ENCODE peak calls at places on chromosomes 6 and 20, in nine cellular contexts. L is upper lobe of right lung, V is RWPE1, H is choroid plexus epithelial cell, F is coronary artery, M is cardiac muscle cell, T is foreskin fibroblast, P is WTC11, Y is endothelial cell. B is an unnamed sample.

GRCh38 chr20:63165538-63166422 is 50.2 kb downstream of the YTHDF1 start:
- DNase-seq in L (no peak), V (no peak), H (no peak), F (no peak), M (no peak), T (no peak), P (no peak), Y (no peak), B (peak)

GRCh38 chr6:150667977-150668716 is 68.5 kb downstream of the PLEKHG1 start:
- DNase-seq in L (peak), V (peak), H (peak), F (peak), M (peak), T (peak), P (no peak), Y (peak), B (no peak)

GRCh38 chr6:14612016-14612415 is 494.4 kb downstream of the CD83 start:
- DNase-seq in L (no peak), V (peak), H (no peak), F (no peak), M (peak), T (peak), P (no peak), Y (no peak), B (no peak)

GRCh38 chr20:57308451-57309410 is 20.9 kb upstream of the SPO11 start:
- DNase-seq in L (no peak), V (no peak), H (no peak), F (no peak), M (no peak), T (no peak), P (no peak), Y (no peak), B (no peak)

GRCh38 chr6:24334285-24334684 is 23.6 kb downstream of the DCDC2 start:
- DNase-seq in L (no peak), V (no peak), H (no peak), F (no peak), M (no peak), T (no peak), P (no peak), Y (no peak), B (no peak)

GRCh38 chr6:30612687-30613248 is 4.3 kb downstream of the PPP1R10 start:
- DNase-seq in L (no peak), V (no peak), H (peak), F (no peak), M (peak), T (peak), P (no peak), Y (no peak), B (no peak)

GRCh38 chr6:109124219-109124618 is 28.9 kb downstream of the CEP57L1 start:
- DNase-seq in L (no peak), V (no peak), H (no peak), F (no peak), M (no peak), T (no peak), P (no peak), Y (no peak), B (no peak)

GRCh38 chr6:16583151-16583762 is 178.0 kb downstream of the ATXN1 start:
- DNase-seq in L (no peak), V (no peak), H (no peak), F (no peak), M (no peak), T (no peak), P (no peak), Y (no peak), B (no peak)

GRCh38 chr20:33120934-33121333 is 41.5 kb downstream of the BPIFB4 start:
- DNase-seq in L (no peak), V (no peak), H (no peak), F (no peak), M (no peak), T (no peak), P (no peak), Y (no peak), B (no peak)

GRCh38 chr20:478010-478948 is 15.9 kb upstream of the TBC1D20 start:
- DNase-seq in L (no peak), V (no peak), H (peak), F (no peak), M (peak), T (peak), P (no peak), Y (no peak), B (no peak)

GRCh38 chr6:168152306-168152963 is 73.4 kb upstream of the FRMD1 start:
- DNase-seq in L (no peak), V (no peak), H (no peak), F (no peak), M (no peak), T (no peak), P (no peak), Y (no peak), B (no peak)

GRCh38 chr6:150157076-150157475 is 14.2 kb downstream of the PPP1R14C start:
- DNase-seq in L (no peak), V (no peak), H (no peak), F (no peak), M (no peak), T (no peak), P (no peak), Y (no peak), B (no peak)

GRCh38 chr6:15504581-15505350 is 158.1 kb downstream of the DTNBP1 start:
- DNase-seq in L (peak), V (peak), H (peak), F (no peak), M (peak), T (peak), P (no peak), Y (no peak), B (no peak)

GRCh38 chr6:52815167-52816092 is 11.8 kb upstream of the GSTA1 start:
- DNase-seq in L (peak), V (peak), H (peak), F (no peak), M (peak), T (peak), P (peak), Y (peak), B (peak)

GRCh38 chr6:21264288-21264818 is 329.2 kb upstream of the SOX4 start:
- DNase-seq in L (no peak), V (no peak), H (no peak), F (no peak), M (no peak), T (no peak), P (no peak), Y (no peak), B (no peak)

GRCh38 chr20:57860576-57860975 is 150.8 kb upstream of the PMEPA1 start:
- DNase-seq in L (no peak), V (no peak), H (no peak), F (peak), M (no peak), T (no peak), P (no peak), Y (no peak), B (no peak)

GRCh38 chr20:58503668-58504067 is 11.5 kb downstream of the APCDD1L start:
- DNase-seq in L (no peak), V (no peak), H (no peak), F (no peak), M (no peak), T (no peak), P (no peak), Y (no peak), B (no peak)

GRCh38 chr6:134727068-134727467 is 222.8 kb downstream of the ALDH8A1 start:
- DNase-seq in L (no peak), V (no peak), H (no peak), F (no peak), M (no peak), T (no peak), P (no peak), Y (no peak), B (no peak)

GRCh38 chr6:26484161-26484560 is 15.9 kb upstream of the BTN1A1 start:
- DNase-seq in L (no peak), V (no peak), H (no peak), F (no peak), M (no peak), T (no peak), P (no peak), Y (no peak), B (no peak)

GRCh38 chr20:17874271-17875105 is 94.1 kb downstream of the SNX5 start:
- DNase-seq in L (no peak), V (no peak), H (no peak), F (no peak), M (no peak), T (no peak), P (no peak), Y (no peak), B (no peak)

GRCh38 chr20:63735859-63736718 is at the start of gene LIME1:
- DNase-seq in L (peak), V (no peak), H (no peak), F (no peak), M (no peak), T (no peak), P (no peak), Y (no peak), B (peak)

GRCh38 chr20:24970743-24971142 is 21.7 kb downstream of the CST7 start:
- DNase-seq in L (peak), V (no peak), H (no peak), F (no peak), M (no peak), T (no peak), P (no peak), Y (no peak), B (no peak)

GRCh38 chr6:157813757-157814455 is 9.1 kb upstream of the SNX9 start:
- DNase-seq in L (no peak), V (no peak), H (peak), F (no peak), M (peak), T (peak), P (no peak), Y (no peak), B (no peak)

GRCh38 chr6:68741501-68742343 is 106.6 kb downstream of the ADGRB3 start:
- DNase-seq in L (no peak), V (no peak), H (no peak), F (no peak), M (no peak), T (no peak), P (no peak), Y (no peak), B (no peak)

GRCh38 chr20:59149678-59150504 is 13.7 kb upstream of the ZNF831 start:
- DNase-seq in L (no peak), V (no peak), H (no peak), F (no peak), M (no peak), T (no peak), P (no peak), Y (peak), B (no peak)

GRCh38 chr6:42104095-42104806 is 38.2 kb downstream of the C6orf132 start:
- DNase-seq in L (peak), V (no peak), H (peak), F (no peak), M (peak), T (peak), P (peak), Y (peak), B (peak)

GRCh38 chr6:56346958-56347357 is 99.6 kb upstream of the COL21A1 start:
- DNase-seq in L (no peak), V (no peak), H (no peak), F (no peak), M (no peak), T (no peak), P (peak), Y (no peak), B (no peak)

GRCh38 chr20:59571591-59572314 is 32.6 kb upstream of the PHACTR3 start:
- DNase-seq in L (peak), V (peak), H (peak), F (no peak), M (peak), T (peak), P (peak), Y (peak), B (peak)

GRCh38 chr6:27517928-27518787 is 45.3 kb upstream of the ZNF184 start:
- DNase-seq in L (no peak), V (no peak), H (no peak), F (no peak), M (no peak), T (no peak), P (no peak), Y (no peak), B (no peak)

GRCh38 chr6:166545156-166545555 is 41.3 kb downstream of the RAMACL start:
- DNase-seq in L (no peak), V (no peak), H (no peak), F (no peak), M (no peak), T (no peak), P (no peak), Y (no peak), B (no peak)

GRCh38 chr20:44576297-44576696 is 6.1 kb upstream of the PKIG start:
- DNase-seq in L (no peak), V (no peak), H (peak), F (no peak), M (peak), T (peak), P (no peak), Y (no peak), B (no peak)

GRCh38 chr6:75563032-75563431 is 38.6 kb upstream of the SENP6 start:
- DNase-seq in L (no peak), V (no peak), H (peak), F (no peak), M (peak), T (no peak), P (peak), Y (no peak), B (no peak)
- TF ChIP-seq CTCF in L (peak), V (peak), H (peak), F (no peak), M (peak), T (peak), P (peak), Y (peak), B (no peak)

GRCh38 chr6:107637316-107637715 is 147.4 kb downstream of the SOBP start:
- DNase-seq in L (no peak), V (no peak), H (no peak), F (no peak), M (no peak), T (no peak), P (no peak), Y (no peak), B (no peak)

GRCh38 chr6:107635058-107635515 is 145.2 kb downstream of the SOBP start:
- DNase-seq in L (no peak), V (no peak), H (no peak), F (no peak), M (no peak), T (no peak), P (no peak), Y (no peak), B (no peak)

GRCh38 chr6:107637914-107638313 is 148.0 kb downstream of the SOBP start:
- DNase-seq in L (no peak), V (no peak), H (no peak), F (no peak), M (no peak), T (no peak), P (no peak), Y (no peak), B (no peak)

GRCh38 chr6:107638493-107638892 is 148.6 kb downstream of the SOBP start:
- DNase-seq in L (no peak), V (no peak), H (no peak), F (no peak), M (no peak), T (no peak), P (no peak), Y (no peak), B (no peak)

GRCh38 chr6:107636486-107636885 is 146.6 kb downstream of the SOBP start:
- DNase-seq in L (no peak), V (no peak), H (no peak), F (no peak), M (no peak), T (no peak), P (peak), Y (no peak), B (no peak)
- TF ChIP-seq CTCF in L (no peak), V (no peak), H (no peak), F (no peak), M (no peak), T (no peak), P (no peak), Y (peak), B (peak)

GRCh38 chr6:38307730-38308129 is 332.0 kb downstream of the BTBD9 start:
- DNase-seq in L (no peak), V (no peak), H (peak), F (no peak), M (no peak), T (no peak), P (no peak), Y (no peak), B (no peak)
- TF ChIP-seq CTCF in L (no peak), V (no peak), H (no peak), F (no peak), M (no peak), T (no peak), P (no peak), Y (no peak), B (no peak)

DNA sequence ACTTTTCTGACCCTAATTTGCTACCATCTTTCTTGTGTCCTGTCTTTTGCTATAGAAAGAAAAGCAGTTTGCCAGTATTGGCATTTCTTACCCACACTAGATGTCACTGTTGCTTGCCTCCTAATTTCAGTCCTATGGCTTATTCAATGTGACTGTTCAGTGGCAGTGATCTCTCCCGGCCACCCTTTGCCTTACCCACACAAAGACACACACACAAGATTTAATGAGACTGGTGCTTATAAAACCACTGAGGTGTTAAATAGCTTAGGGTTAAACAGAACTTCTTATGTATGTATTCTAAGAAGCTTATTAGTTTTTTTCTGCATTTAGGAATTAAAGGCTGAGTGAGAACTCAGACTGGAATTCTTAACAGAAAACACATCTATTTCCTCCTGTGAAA is 233.6 kb upstream of the ASCC3 start:
- DNase-seq in L (no peak), V (peak), H (peak), F (no peak), M (peak), T (peak), P (no peak), Y (peak), B (no peak)
- TF ChIP-seq CTCF in L (peak), V (peak), H (peak), F (peak), M (peak), T (peak), P (no peak), Y (no peak), B (no peak)

GRCh38 chr6:63689421-63689820 is 53.8 kb downstream of the PHF3 start:
- DNase-seq in L (no peak), V (no peak), H (peak), F (no peak), M (no peak), T (no peak), P (no peak), Y (no peak), B (no peak)
- TF ChIP-seq CTCF in L (no peak), V (no peak), H (peak), F (no peak), M (no peak), T (no peak), P (no peak), Y (no peak), B (no peak)

GRCh38 chr6:36657265-36657664 is 21.2 kb upstream of the CDKN1A start:
- DNase-seq in L (no peak), V (no peak), H (no peak), F (no peak), M (no peak), T (no peak), P (no peak), Y (no peak), B (no peak)
- TF ChIP-seq CTCF in L (no peak), V (no peak), H (peak), F (no peak), M (no peak), T (no peak), P (no peak), Y (no peak), B (peak)

DNA sequence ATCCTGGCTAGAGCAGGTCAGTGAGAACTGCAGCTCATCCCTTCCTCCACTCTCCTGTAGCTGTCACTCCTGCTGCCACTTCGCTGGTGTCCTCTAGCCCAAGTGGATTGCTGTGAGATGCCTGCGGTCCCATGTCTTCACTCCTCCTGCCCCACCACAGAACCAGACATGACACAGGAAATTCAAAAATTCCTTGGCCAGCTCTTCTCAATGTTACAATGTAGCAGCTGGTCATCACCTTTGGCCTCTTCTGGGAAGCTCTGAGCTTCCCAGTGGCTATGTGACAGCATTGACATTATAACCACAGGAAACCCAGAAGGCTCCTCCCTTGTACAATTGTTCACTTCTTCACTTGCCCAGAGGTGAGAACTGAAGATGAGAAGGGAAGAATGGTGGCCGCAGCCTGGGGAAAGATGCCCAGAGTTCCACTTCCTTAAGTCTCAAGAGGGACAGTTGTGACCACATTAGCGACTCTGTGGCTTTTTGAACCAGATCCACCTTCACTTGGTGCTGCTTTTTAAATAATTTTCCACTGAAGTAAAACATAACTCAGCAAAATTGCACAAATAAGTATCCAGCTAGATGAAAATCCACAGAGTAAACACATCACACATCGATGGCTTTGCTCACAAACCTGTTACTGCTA is 76.1 kb upstream of the NAA20 start:
- DNase-seq in L (no peak), V (no peak), H (no peak), F (no peak), M (no peak), T (no peak), P (no peak), Y (no peak), B (no peak)
- TF ChIP-seq CTCF in L (no peak), V (no peak), H (no peak), F (no peak), M (no peak), T (no peak), P (no peak), Y (no peak), B (no peak)

B was measured in glutamatergic neuron.